ENCODE peak calls at places on chromosomes 1 and 21, in six cellular contexts. K is right cardiac atrium, Y is heart right ventricle, Q is uterus, W is OCI-LY7, F is IMR-90. U is an unnamed sample. For H3K4me1, the result is how much of the 10 kb centered on the place peaks cover.

GRCh38 chr1:12501661-12502060 is 116.3 kb downstream of the DHRS3 start:
- DNase-seq in K (peak), Y (no peak), W (no peak), Q (no peak), F (peak), U (no peak)

GRCh38 chr1:27542463-27543273 is 52.7 kb upstream of the WASF2 start:
- DNase-seq in Q (peak), F (peak), W (no peak), K (peak), Y (peak), U (no peak)

GRCh38 chr1:71944006-71944405 is 338.3 kb downstream of the NEGR1 start:
- DNase-seq in Y (no peak), W (no peak), F (no peak), K (no peak), Q (no peak), U (no peak)

GRCh38 chr1:209398330-209398991 is 185.1 kb upstream of the CAMK1G start:
- DNase-seq in Y (no peak), F (peak), K (peak), W (no peak), Q (peak), U (no peak)

GRCh38 chr1:98668733-98669132 is 7.2 kb downstream of the SNX7 start:
- DNase-seq in Q (no peak), Y (no peak), F (no peak), K (no peak), W (no peak), U (no peak)

GRCh38 chr1:175863291-175864050 is 120.1 kb upstream of the TNR start:
- DNase-seq in Q (no peak), W (no peak), F (no peak), Y (no peak), K (no peak), U (no peak)

GRCh38 chr1:155254228-155254713 is 1.0 kb downstream of the ENTREP3 start:
- DNase-seq in F (no peak), K (peak), W (no peak), Q (no peak), Y (no peak), U (no peak)

GRCh38 chr1:225691377-225691776 is 38.5 kb upstream of the ENAH start:
- DNase-seq in K (no peak), Q (no peak), W (no peak), F (peak), Y (no peak), U (no peak)

GRCh38 chr1:15998929-15999328 is 5.1 kb upstream of the SRARP start:
- DNase-seq in K (no peak), F (no peak), W (no peak), Q (no peak), Y (no peak), U (no peak)

GRCh38 chr1:5410652-5411051 is 581.6 kb downstream of the NPHP4 start:
- DNase-seq in F (no peak), K (no peak), Y (no peak), W (no peak), Q (no peak), U (no peak)

GRCh38 chr1:44826375-44827196 is 16.5 kb downstream of the PTCH2 start:
- DNase-seq in Y (peak), F (no peak), Q (no peak), K (peak), W (no peak), U (no peak)

GRCh38 chr1:59879556-59879955 is 47.0 kb downstream of the CYP2J2 start:
- DNase-seq in Q (no peak), Y (peak), K (peak), F (peak), W (peak), U (no peak)

GRCh38 chr1:209202826-209203439 is 380.6 kb upstream of the CAMK1G start:
- DNase-seq in Y (no peak), W (peak), F (peak), Q (no peak), K (no peak), U (no peak)

GRCh38 chr21:42429856-42430255 is 26.2 kb downstream of the UBASH3A start:
- DNase-seq in W (no peak), K (no peak), F (no peak), Y (no peak), Q (no peak), U (no peak)

GRCh38 chr21:45055861-45056260 is 18.5 kb upstream of the ADARB1 start:
- DNase-seq in Q (no peak), W (no peak), Y (no peak), F (peak), K (no peak), U (no peak)

GRCh38 chr1:17572264-17572985 is 32.9 kb downstream of the ARHGEF10L start:
- DNase-seq in Y (no peak), F (no peak), W (peak), Q (no peak), K (peak), U (no peak)

GRCh38 chr1:2503554-2504223 is 22.7 kb downstream of the PANK4 start:
- DNase-seq in W (no peak), Q (no peak), Y (no peak), K (no peak), F (no peak), U (no peak)

GRCh38 chr1:70504821-70505193 is 93.7 kb downstream of the CTH start:
- DNase-seq in Y (no peak), Q (peak), F (peak), K (peak), W (no peak), U (no peak)

GRCh38 chr21:42556960-42557359 is 43.3 kb downstream of the SLC37A1 start:
- DNase-seq in Q (peak), F (no peak), K (peak), W (peak), Y (no peak), U (no peak)

DNA sequence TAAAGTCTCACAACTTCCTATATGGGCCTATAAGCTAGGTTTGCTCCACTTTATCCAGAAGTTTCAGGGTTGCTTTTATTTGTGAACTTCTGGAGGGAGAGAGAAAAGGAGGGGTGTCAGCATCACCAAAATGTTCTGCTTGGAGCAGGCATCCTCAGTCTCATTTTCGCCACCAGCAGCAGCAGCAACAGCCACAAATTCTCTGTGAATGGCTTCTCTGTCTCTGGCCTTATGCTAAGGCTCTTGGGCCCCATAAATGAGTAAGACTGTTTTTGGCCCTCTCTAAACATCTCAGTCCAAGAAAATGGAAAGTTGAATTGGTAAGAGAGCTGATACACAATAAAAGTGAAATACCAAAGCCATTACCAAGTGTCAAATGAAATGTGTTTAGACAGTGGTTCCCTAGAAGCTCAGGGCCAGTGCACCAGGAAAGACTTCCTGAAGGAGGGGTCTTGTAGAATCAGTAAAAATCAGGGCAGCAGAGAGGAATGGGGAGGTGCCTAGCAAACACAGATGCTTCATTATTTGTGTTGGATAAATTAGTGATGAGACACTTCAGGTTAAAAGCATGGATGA is 53.0 kb upstream of the SPATA6 start:
- DNase-seq in Q (no peak), Y (no peak), F (peak), W (no peak), K (no peak), U (no peak)
- H3K27ac ChIP-seq in Q (no peak), Y (no peak), F (peak), W (no peak), K (no peak), U (no peak)

GRCh38 chr1:89894210-89894668 is 73.4 kb downstream of the LRRC8D start:
- DNase-seq in K (no peak), W (no peak), F (peak), Y (no peak), Q (no peak), U (no peak)
- H3K4me1 ChIP-seq in K (under half), W (under half), F (under half), Y (under half), Q (under half), U (under half)

DNA sequence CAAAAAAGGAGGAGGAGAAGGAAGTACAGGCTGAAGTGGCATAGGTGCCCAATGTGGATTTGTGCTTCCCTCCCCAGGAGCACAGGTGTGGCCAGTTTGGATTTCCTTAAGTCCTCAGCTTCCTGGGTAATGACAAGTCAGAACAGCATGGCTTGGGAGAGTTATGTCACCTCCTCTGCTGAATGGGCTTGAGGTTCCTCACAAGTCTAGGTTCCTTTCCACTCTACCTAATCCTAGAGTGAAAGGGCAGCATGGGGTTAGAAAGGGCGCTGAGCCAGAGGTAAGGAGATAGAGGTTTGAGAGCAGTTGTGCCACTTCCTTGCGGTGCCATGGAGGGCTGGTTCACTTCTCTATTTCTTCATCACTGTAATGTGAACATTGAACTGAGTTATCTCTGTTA is 35.5 kb upstream of the IL20 start:
- DNase-seq in Y (no peak), Q (no peak), F (no peak), K (no peak), W (no peak), U (no peak)
- H3K27ac ChIP-seq in Y (no peak), Q (no peak), F (no peak), K (no peak), W (no peak), U (no peak)

GRCh38 chr1:39150779-39151178 is 53.7 kb upstream of the MACF1 start:
- DNase-seq in W (no peak), F (no peak), Y (no peak), Q (no peak), K (no peak), U (no peak)
- H3K4me1 ChIP-seq in W (under half), F (under half), Y (half or more), Q (under half), K (under half), U (under half)

GRCh38 chr1:233734456-233734855 is 120.5 kb downstream of the KCNK1 start:
- DNase-seq in Y (no peak), K (no peak), Q (no peak), F (no peak), W (no peak), U (no peak)

GRCh38 chr1:233732206-233732605 is 118.3 kb downstream of the KCNK1 start:
- DNase-seq in W (no peak), K (peak), F (no peak), Q (no peak), Y (no peak), U (no peak)

GRCh38 chr1:233730380-233730779 is 116.5 kb downstream of the KCNK1 start:
- DNase-seq in W (no peak), K (no peak), F (no peak), Q (no peak), Y (no peak), U (no peak)

GRCh38 chr1:233735331-233735730 is 121.4 kb downstream of the KCNK1 start:
- DNase-seq in Q (no peak), Y (no peak), F (no peak), K (no peak), W (no peak), U (no peak)

DNA sequence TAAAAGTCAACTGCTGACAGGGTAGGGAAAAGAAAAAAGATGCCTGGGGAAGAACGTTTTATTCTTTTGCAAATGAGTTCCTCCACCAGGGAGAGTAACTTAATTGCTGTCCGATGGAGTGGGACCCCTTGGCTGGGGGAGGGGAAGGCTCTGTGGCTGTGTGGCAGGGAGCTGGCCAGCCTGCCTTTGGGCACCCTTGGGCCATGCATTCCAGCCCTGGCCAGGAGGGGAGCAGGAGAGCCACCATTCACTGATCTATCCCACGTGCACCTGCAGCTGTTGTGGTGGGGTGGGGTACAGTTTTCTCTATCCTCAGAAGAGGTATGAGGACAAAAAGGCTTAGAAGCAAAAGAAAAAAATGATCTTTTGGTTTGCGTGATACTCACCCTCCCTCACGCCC is 116.9 kb downstream of the KCNK1 start:
- DNase-seq in K (no peak), Y (no peak), W (no peak), Q (no peak), F (no peak), U (no peak)
- H3K27ac ChIP-seq in K (no peak), Y (no peak), W (no peak), Q (no peak), F (no peak), U (no peak)

U was measured in effector memory CD4-positive, alpha-beta T cell.